ENCODE peak calls at places on chromosomes 5 and 9, in ten cellular contexts. R, C, G, L, S, O, B, M, V and N are unnamed samples.

GRCh38 chr5:56585973-56586740 is 229.2 kb upstream of the MAP3K1 start:
- DNase-seq in L (no peak), B (no peak), R (no peak), V (peak; percentile 74), S (no peak), O (no peak), G (no peak), M (no peak), C (no peak), N (no peak)

GRCh38 chr5:22678886-22679285 is 174.3 kb downstream of the CDH12 start:
- DNase-seq in G (no peak), M (no peak), S (no peak), B (peak; percentile 1), C (no peak), L (peak; percentile 66), R (no peak), O (no peak), V (no peak), N (no peak)

GRCh38 chr5:59098743-59099142 is 515.9 kb downstream of the RAB3C start:
- DNase-seq in C (no peak), O (no peak), L (no peak), M (no peak), G (no peak), S (no peak), B (no peak), R (no peak), V (no peak), N (no peak)

GRCh38 chr9:98075332-98075805 is 18.8 kb downstream of the NANS start:
- DNase-seq in G (peak; percentile 26), C (no peak), B (peak; percentile 83), V (no peak), O (no peak), R (peak; percentile 26), L (peak; percentile 27), M (no peak), S (no peak), N (no peak)

GRCh38 chr9:8880031-8880430 is 1080.5 kb upstream of the DMAC1 start:
- DNase-seq in G (no peak), V (no peak), S (no peak), C (no peak), M (no peak), O (no peak), R (no peak), B (no peak), L (no peak), N (no peak)

GRCh38 chr5:23352437-23352836 is 155.0 kb upstream of the PRDM9 start:
- DNase-seq in M (no peak), G (no peak), R (peak; percentile 74), C (no peak), B (no peak), O (no peak), V (no peak), L (peak; percentile 5), S (no peak), N (no peak)

GRCh38 chr5:42467981-42468524 is 44.8 kb downstream of the GHR start:
- DNase-seq in G (no peak), M (no peak), S (no peak), C (no peak), B (no peak), L (no peak), V (no peak), R (no peak), O (no peak), N (no peak)

GRCh38 chr5:18465833-18466681 is 831.8 kb downstream of the TAF11L14 start:
- DNase-seq in G (no peak), V (peak; percentile 14), L (peak; percentile 51), R (peak; percentile 93), B (peak; percentile 36), M (no peak), S (peak; percentile 66), O (peak; percentile 37), C (peak; percentile 62), N (no peak)

GRCh38 chr5:151156732-151157402 is 712 bp downstream of the ANXA6 start:
- DNase-seq in B (no peak), C (peak; percentile 47), M (no peak), L (no peak), S (no peak), V (no peak), G (no peak), R (peak; percentile 65), O (no peak), N (no peak)

GRCh38 chr5:151157426-151158286 is at the start of gene ANXA6:
- DNase-seq in O (peak; percentile 43), G (peak; percentile 49), C (peak; percentile 73), R (peak; percentile 92), S (peak; percentile 72), B (peak; percentile 96), L (peak; percentile 59), M (peak; percentile 90), V (peak; percentile 89), N (peak; percentile 31)

GRCh38 chr5:151158287-151158661 is 695 bp upstream of the ANXA6 start:
- DNase-seq in L (no peak), V (no peak), G (no peak), M (no peak), S (no peak), C (no peak), R (peak; percentile 64), B (no peak), O (no peak), N (no peak)

GRCh38 chr5:151162794-151163193 is 5.2 kb upstream of the ANXA6 start:
- DNase-seq in L (no peak), G (no peak), V (no peak), C (no peak), M (no peak), S (no peak), O (no peak), B (no peak), R (no peak), N (no peak)

DNA sequence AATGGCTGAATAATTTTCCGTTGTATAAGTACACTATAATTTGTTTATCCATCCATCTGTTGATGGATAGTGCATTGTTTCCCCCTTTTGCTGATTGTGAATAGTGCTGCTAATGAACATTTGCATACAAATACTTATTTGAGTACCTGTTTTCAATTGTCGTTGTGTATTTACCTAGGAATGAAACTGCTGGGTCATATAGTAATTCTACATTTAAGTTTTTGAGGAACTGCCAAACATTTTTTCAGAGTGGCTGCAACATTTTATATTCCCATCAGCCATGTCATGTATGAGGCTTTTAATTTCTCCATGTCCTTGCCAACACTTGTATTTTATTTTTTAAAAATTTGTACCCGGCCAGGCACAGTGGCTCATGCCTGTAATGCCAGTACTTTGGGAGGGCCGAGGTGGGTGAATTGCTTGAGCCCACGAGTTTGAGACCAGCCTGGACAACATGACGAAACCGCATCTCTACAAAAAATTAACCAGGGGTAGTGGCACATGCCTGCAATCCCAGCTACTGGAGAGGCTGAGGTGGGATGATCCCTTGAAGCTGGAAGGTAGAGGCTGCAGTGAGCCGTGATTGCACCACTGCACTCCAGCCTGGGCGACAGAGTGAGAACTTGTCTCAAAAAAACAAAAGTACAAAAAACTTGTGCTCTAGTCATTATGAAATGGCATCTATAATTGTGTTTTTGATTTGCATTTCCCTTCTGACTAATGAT is 2.2 kb upstream of the ANXA6 start:
- DNase-seq in S (no peak), O (no peak), B (no peak), L (no peak), V (no peak), C (no peak), G (no peak), M (no peak), R (no peak), N (no peak)
- H3K27ac ChIP-seq in S (no peak overlapping the region), O (no peak overlapping the region), B (no peak overlapping the region), L (no peak overlapping the region), V (no peak overlapping the region), C (no peak overlapping the region), G (no peak overlapping the region), M (no peak overlapping the region), R (no peak overlapping the region), N (no peak overlapping the region)

DNA sequence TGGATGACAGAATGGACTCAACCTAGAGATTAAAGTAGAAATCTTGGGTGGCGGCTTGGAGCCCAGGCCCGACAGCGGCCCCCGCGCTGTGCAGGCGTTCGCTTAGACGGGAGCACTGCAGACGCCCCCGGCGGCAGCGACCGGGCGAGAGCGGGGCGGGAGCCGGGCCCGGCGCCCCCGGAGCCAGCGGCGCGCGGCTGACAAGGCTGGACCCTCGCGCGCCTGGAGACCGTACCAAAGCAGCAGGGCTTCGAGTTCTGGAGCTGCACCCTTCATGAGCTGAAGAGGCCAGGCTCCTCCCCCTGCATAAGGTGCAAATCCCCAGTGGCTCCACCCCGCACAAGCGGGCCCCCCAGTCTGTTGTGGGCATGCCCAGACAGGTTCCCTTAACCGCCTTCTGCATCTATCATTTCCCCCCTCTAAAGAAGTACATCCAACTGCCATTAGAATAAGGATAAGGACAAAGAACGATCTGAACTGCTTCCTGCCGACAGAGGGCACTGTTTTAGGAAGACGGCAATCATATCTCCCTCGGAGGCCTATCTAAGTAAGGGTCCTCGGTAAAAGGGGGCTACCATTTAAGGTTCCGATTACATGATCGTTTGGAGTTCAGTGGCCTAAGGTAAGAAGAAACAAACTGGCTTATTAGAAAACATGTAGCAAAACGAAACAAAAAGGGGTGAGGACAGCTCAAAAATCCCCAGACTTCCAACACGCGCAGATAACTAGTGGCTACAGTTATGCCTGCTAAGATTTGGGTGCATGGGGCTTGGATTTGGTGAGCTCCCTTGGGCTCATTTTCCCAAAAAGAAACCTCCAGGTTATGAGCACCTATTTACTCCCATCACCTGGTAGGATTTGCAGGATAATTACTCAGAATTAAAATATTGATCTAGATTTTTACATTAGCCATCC is 66.3 kb downstream of the RGMB start:
- DNase-seq in S (no peak), L (no peak), G (no peak), V (no peak), C (no peak), R (peak; percentile 48), M (no peak), O (no peak), B (no peak), N (no peak)
- H3K27ac ChIP-seq in S (no peak overlapping the region), L (no peak overlapping the region), G (no peak overlapping the region), V (no peak overlapping the region), C (no peak overlapping the region), R (no peak overlapping the region), M (no peak overlapping the region), O (no peak overlapping the region), B (no peak overlapping the region), N (no peak overlapping the region)

DNA sequence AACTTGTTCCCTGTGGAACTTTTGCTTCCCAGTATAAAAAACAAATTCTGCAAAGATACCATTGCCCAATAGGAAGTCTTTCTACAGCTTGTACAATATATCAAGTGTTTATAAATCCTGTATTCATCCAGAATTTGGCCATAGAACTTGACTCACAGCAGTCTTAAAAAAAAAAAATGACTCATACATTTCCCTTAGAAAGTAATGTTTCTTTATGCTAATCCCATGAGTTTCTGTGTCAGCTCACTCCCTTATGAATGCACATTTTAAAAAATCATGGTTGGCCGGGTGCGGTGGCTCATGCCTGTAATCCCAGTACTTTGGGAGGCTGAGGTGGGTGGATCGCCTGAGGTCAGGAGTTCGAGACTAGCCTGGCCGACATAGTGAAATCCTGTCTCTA is 89.3 kb upstream of the DMRT1 start:
- DNase-seq in S (no peak), V (no peak), C (no peak), M (no peak), O (peak; percentile 47), G (peak; percentile 82), R (no peak), L (peak; percentile 93), B (peak; percentile 65), N (no peak)
- H3K27ac ChIP-seq in S (no peak overlapping the region), V (no peak overlapping the region), C (no peak overlapping the region), M (peak overlapping the region; percentile 81), O (peak overlapping the region; percentile 32), G (peak overlapping the region; percentile 68), R (no peak overlapping the region), L (peak overlapping the region; percentile 92), B (peak overlapping the region; percentile 90), N (peak overlapping the region; percentile 95)

DNA sequence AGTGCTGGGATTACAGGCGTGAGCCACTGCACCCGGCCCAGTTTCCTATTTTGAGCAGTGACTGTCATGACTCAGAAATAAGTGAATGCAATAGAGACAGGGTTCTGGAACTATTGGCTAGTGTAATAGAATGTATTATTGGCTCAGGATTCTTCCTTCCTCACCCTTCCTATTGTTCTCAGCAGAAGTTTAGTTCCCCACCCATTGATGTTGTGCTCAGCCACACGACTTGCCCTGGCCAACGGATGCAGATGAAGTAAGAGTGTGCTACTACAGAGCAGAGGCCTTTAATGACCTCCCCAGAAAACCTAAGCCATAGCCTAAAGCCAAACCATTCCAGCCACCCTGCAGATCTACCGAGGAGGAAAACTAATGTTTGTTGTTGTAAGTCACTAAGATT is 287.9 kb downstream of the AGTPBP1 start:
- DNase-seq in C (no peak), O (no peak), S (no peak), L (no peak), R (no peak), B (no peak), M (no peak), V (peak; percentile 49), G (no peak), N (no peak)
- H3K27ac ChIP-seq in C (no peak overlapping the region), O (no peak overlapping the region), S (no peak overlapping the region), L (no peak overlapping the region), R (no peak overlapping the region), B (no peak overlapping the region), M (no peak overlapping the region), V (no peak overlapping the region), G (no peak overlapping the region), N (no peak overlapping the region)